ENCODE peak calls at places on chromosomes 6 and 20, in nine cellular contexts. Y, D, Q, W, T, N, K, G and E are unnamed samples.

GRCh38 chr20:63765918-63766317 is 26.3 kb downstream of the SLC2A4RG start:
- DNase-seq in Y (no peak), D (no peak), Q (no peak), W (no peak), T (no peak), N (no peak), K (no peak), G (no peak), E (no peak)

GRCh38 chr6:157714153-157714490 is 108.9 kb upstream of the SNX9 start:
- DNase-seq in Y (no peak), D (no peak), Q (no peak), W (no peak), T (no peak), N (no peak), K (peak), G (peak), E (no peak)

GRCh38 chr20:9609892-9610502 is 95.6 kb downstream of the LAMP5 start:
- DNase-seq in Y (peak), D (no peak), Q (no peak), W (peak), T (peak), N (no peak), K (peak), G (peak), E (no peak)

GRCh38 chr20:11445891-11446290 is 471.8 kb upstream of the BTBD3 start:
- DNase-seq in Y (no peak), D (no peak), Q (no peak), W (no peak), T (no peak), N (no peak), K (no peak), G (no peak), E (no peak)

GRCh38 chr6:122730775-122731386 is 48.6 kb upstream of the FABP7 start:
- DNase-seq in Y (no peak), D (no peak), Q (no peak), W (no peak), T (no peak), N (no peak), K (peak), G (no peak), E (no peak)

GRCh38 chr6:150037526-150038201 is 12.3 kb upstream of the RAET1L start:
- DNase-seq in Y (no peak), D (no peak), Q (no peak), W (no peak), T (no peak), N (no peak), K (no peak), G (no peak), E (no peak)

GRCh38 chr6:98871057-98871456 is 36.7 kb downstream of the POU3F2 start:
- DNase-seq in Y (no peak), D (no peak), Q (no peak), W (no peak), T (no peak), N (no peak), K (peak), G (no peak), E (no peak)

GRCh38 chr6:81758221-81758620 is 5.7 kb upstream of the TENT5A start:
- DNase-seq in Y (no peak), D (no peak), Q (no peak), W (no peak), T (no peak), N (no peak), K (no peak), G (no peak), E (no peak)

GRCh38 chr20:35467339-35468224 is 12.2 kb downstream of the CEP250 start:
- DNase-seq in Y (no peak), D (no peak), Q (peak), W (no peak), T (no peak), N (no peak), K (peak), G (no peak), E (no peak)

GRCh38 chr6:163984446-163984936 is 570.0 kb downstream of the QKI start:
- DNase-seq in Y (no peak), D (no peak), Q (no peak), W (no peak), T (no peak), N (no peak), K (no peak), G (no peak), E (no peak)

GRCh38 chr6:98946266-98946817 is 1.4 kb downstream of the FBXL4 start:
- DNase-seq in Y (no peak), D (no peak), Q (no peak), W (no peak), T (no peak), N (no peak), K (peak), G (no peak), E (no peak)